ENCODE peak calls at places on chromosome 3, in six cellular contexts. One of them, this sample, is unnamed.
A peak's percentile ranks its signal among the peaks of the same experiment; 100 is the strongest.

GRCh38 chr3:129409541-129409940 is 18.9 kb downstream of the EFCAB12 start:
- DNase-seq in left cardiac atrium: no peak
- DNase-seq in epithelial cell of proximal tubule: no peak
- DNase-seq in foreskin fibroblast: peak; percentile 43
- DNase-seq in right lobe of liver: no peak
- DNase-seq in hippocampal formation: no peak
- DNase-seq in this sample: no peak

GRCh38 chr3:123446210-123446609 is 2.7 kb downstream of the ADCY5 start:
- DNase-seq in right lobe of liver: no peak
- DNase-seq in hippocampal formation: no peak
- DNase-seq in foreskin fibroblast: no peak
- DNase-seq in epithelial cell of proximal tubule: no peak
- DNase-seq in left cardiac atrium: no peak
- DNase-seq in this sample: no peak

GRCh38 chr3:106247902-106248684 is 379.3 kb upstream of the CBLB start:
- DNase-seq in left cardiac atrium: no peak
- DNase-seq in foreskin fibroblast: peak; percentile 79
- DNase-seq in epithelial cell of proximal tubule: peak; percentile 48
- DNase-seq in right lobe of liver: no peak
- DNase-seq in hippocampal formation: no peak
- DNase-seq in this sample: no peak

GRCh38 chr3:84998545-84998944 is 39.8 kb downstream of the CADM2 start:
- DNase-seq in hippocampal formation: no peak
- DNase-seq in epithelial cell of proximal tubule: no peak
- DNase-seq in right lobe of liver: no peak
- DNase-seq in foreskin fibroblast: no peak
- DNase-seq in left cardiac atrium: no peak
- DNase-seq in this sample: no peak

GRCh38 chr3:37506968-37507535 is 332.7 kb upstream of the LRRFIP2 start:
- DNase-seq in right lobe of liver: no peak
- DNase-seq in hippocampal formation: no peak
- DNase-seq in epithelial cell of proximal tubule: no peak
- DNase-seq in foreskin fibroblast: no peak
- DNase-seq in left cardiac atrium: no peak
- DNase-seq in this sample: no peak

GRCh38 chr3:172530566-172530965 is 7.3 kb upstream of the TNFSF10 start:
- DNase-seq in epithelial cell of proximal tubule: no peak
- DNase-seq in hippocampal formation: no peak
- DNase-seq in foreskin fibroblast: no peak
- DNase-seq in right lobe of liver: no peak
- DNase-seq in left cardiac atrium: no peak
- DNase-seq in this sample: no peak

GRCh38 chr3:184806567-184807271 is 5.2 kb upstream of the VPS8 start:
- DNase-seq in left cardiac atrium: no peak
- DNase-seq in foreskin fibroblast: no peak
- DNase-seq in hippocampal formation: no peak
- DNase-seq in epithelial cell of proximal tubule: no peak
- DNase-seq in right lobe of liver: no peak
- DNase-seq in this sample: no peak

GRCh38 chr3:28575748-28576589 is 227.3 kb upstream of the AZI2 start:
- DNase-seq in left cardiac atrium: peak; percentile 32
- DNase-seq in right lobe of liver: peak; percentile 19
- DNase-seq in foreskin fibroblast: peak; percentile 53
- DNase-seq in hippocampal formation: no peak
- DNase-seq in epithelial cell of proximal tubule: no peak
- DNase-seq in this sample: peak; percentile 82

This sample was measured in BE2C.